ENCODE peak calls at places on chromosomes 3 and 15, in six cellular contexts. P, W, F, E, Q and U are unnamed samples.

GRCh38 chr3:142646020-142646783 is 50.0 kb downstream of the PLS1 start:
- DNase-seq in P (no peak), W (no peak), F (no peak), E (no peak), Q (no peak), U (no peak)

GRCh38 chr3:172177046-172177445 is 137.7 kb downstream of the FNDC3B start:
- DNase-seq in P (no peak), W (peak; percentile 69), F (no peak), E (peak; percentile 76), Q (no peak), U (no peak)

GRCh38 chr3:135966349-135966695 is 794 bp downstream of the PPP2R3A start:
- DNase-seq in P (no peak), W (peak; percentile 53), F (no peak), E (peak; percentile 40), Q (no peak), U (no peak)

GRCh38 chr3:40307176-40307575 is 2.3 kb upstream of the EIF1B start:
- DNase-seq in P (no peak), W (no peak), F (no peak), E (no peak), Q (no peak), U (no peak)

GRCh38 chr3:151156618-151157216 is 46.3 kb downstream of the GPR171 start:
- DNase-seq in P (no peak), W (peak; percentile 68), F (peak; percentile 62), E (peak; percentile 74), Q (peak; percentile 36), U (no peak)

GRCh38 chr3:27526614-27527315 is 42.6 kb upstream of the SLC4A7 start:
- DNase-seq in P (no peak), W (no peak), F (no peak), E (no peak), Q (no peak), U (no peak)

GRCh38 chr3:5275529-5275928 is 88.0 kb downstream of the EDEM1 start:
- DNase-seq in P (no peak), W (no peak), F (no peak), E (peak; percentile 8), Q (no peak), U (peak; percentile 28)

GRCh38 chr3:190574473-190574872 is 60.6 kb downstream of the IL1RAP start:
- DNase-seq in P (no peak), W (no peak), F (no peak), E (peak; percentile 38), Q (no peak), U (no peak)

GRCh38 chr15:51931638-51932037 is 39.9 kb downstream of the LEO1 start:
- DNase-seq in P (no peak), W (no peak), F (no peak), E (no peak), Q (no peak), U (no peak)

GRCh38 chr3:139975592-139976360 is 40.8 kb downstream of the CLSTN2 start:
- DNase-seq in P (peak; percentile 17), W (no peak), F (no peak), E (no peak), Q (no peak), U (no peak)

GRCh38 chr3:49217688-49218470 is 46.5 kb downstream of the KLHDC8B start:
- DNase-seq in P (peak; percentile 33), W (no peak), F (no peak), E (peak; percentile 16), Q (no peak), U (no peak)

GRCh38 chr3:37943126-37943525 is 47.5 kb upstream of the VILL start:
- DNase-seq in P (no peak), W (no peak), F (no peak), E (no peak), Q (no peak), U (no peak)

GRCh38 chr3:175852560-175852959 is 993.4 kb downstream of the NAALADL2 start:
- DNase-seq in P (no peak), W (no peak), F (no peak), E (no peak), Q (no peak), U (no peak)

GRCh38 chr15:57025264-57025939 is 107.0 kb downstream of the TCF12 start:
- DNase-seq in P (no peak), W (peak; percentile 83), F (no peak), E (peak; percentile 66), Q (no peak), U (peak; percentile 14)

GRCh38 chr3:144687862-144688261 is 716.2 kb downstream of the DIPK2A start:
- DNase-seq in P (no peak), W (no peak), F (no peak), E (peak; percentile 3), Q (no peak), U (no peak)

GRCh38 chr3:195245531-195245951 is 25.4 kb downstream of the XXYLT1 start:
- DNase-seq in P (no peak), W (no peak), F (no peak), E (no peak), Q (no peak), U (no peak)

GRCh38 chr15:41865490-41866055 is 26.9 kb downstream of the PLA2G4B start:
- DNase-seq in P (no peak), W (no peak), F (no peak), E (no peak), Q (no peak), U (no peak)

GRCh38 chr15:76335129-76335850 is 1.3 kb upstream of the ISL2 start:
- DNase-seq in P (no peak), W (peak; percentile 26), F (no peak), E (no peak), Q (no peak), U (no peak)

GRCh38 chr3:116316781-116317180 is 128.5 kb downstream of the LSAMP start:
- DNase-seq in P (no peak), W (no peak), F (no peak), E (no peak), Q (no peak), U (no peak)

GRCh38 chr15:66945842-66946241 is 119.6 kb upstream of the SMAD3 start:
- DNase-seq in P (no peak), W (no peak), F (no peak), E (no peak), Q (no peak), U (no peak)

GRCh38 chr3:187567026-187567425 is 103.2 kb downstream of the SST start:
- DNase-seq in P (no peak), W (no peak), F (no peak), E (peak; percentile 50), Q (no peak), U (no peak)

GRCh38 chr3:29153811-29154210 is 127.1 kb upstream of the RBMS3 start:
- DNase-seq in P (no peak), W (no peak), F (no peak), E (peak; percentile 26), Q (no peak), U (no peak)

GRCh38 chr15:88257311-88257901 is 867 bp upstream of the NTRK3 start:
- DNase-seq in P (no peak), W (no peak), F (no peak), E (no peak), Q (no peak), U (no peak)

GRCh38 chr3:170356596-170357175 is 829 bp upstream of the SKIL start:
- DNase-seq in P (peak; percentile 91), W (peak; percentile 85), F (peak; percentile 62), E (peak; percentile 88), Q (no peak), U (peak; percentile 71)

GRCh38 chr3:51500632-51501131 is 867 bp upstream of the DCAF1 start:
- DNase-seq in P (peak; percentile 23), W (no peak), F (no peak), E (no peak), Q (no peak), U (no peak)

GRCh38 chr3:192917508-192918274 is at the start of gene MB21D2:
- DNase-seq in P (peak; percentile 86), W (peak; percentile 79), F (peak; percentile 66), E (peak; percentile 89), Q (no peak), U (no peak)

GRCh38 chr3:192917258-192917507 is 473 bp downstream of the MB21D2 start:
- DNase-seq in P (no peak), W (no peak), F (no peak), E (no peak), Q (no peak), U (no peak)

GRCh38 chr3:192915724-192916123 is 1.9 kb downstream of the MB21D2 start:
- DNase-seq in P (no peak), W (no peak), F (no peak), E (peak; percentile 26), Q (no peak), U (no peak)

GRCh38 chr3:192915306-192915705 is 2.4 kb downstream of the MB21D2 start:
- DNase-seq in P (no peak), W (peak; percentile 55), F (no peak), E (peak; percentile 59), Q (no peak), U (no peak)

GRCh38 chr3:192916455-192917257 is 1.0 kb downstream of the MB21D2 start:
- DNase-seq in P (peak; percentile 80), W (peak; percentile 66), F (peak; percentile 35), E (peak; percentile 70), Q (no peak), U (no peak)
- TF ChIP-seq CTCF in P (no peak), W (no peak), F (no peak), E (no peak), Q (no peak), U (peak; percentile 3)

GRCh38 chr3:166111562-166111961 is 274.3 kb upstream of the BCHE start:
- DNase-seq in P (no peak), W (no peak), F (no peak), E (no peak), Q (no peak), U (no peak)
- TF ChIP-seq CTCF in P (no peak), W (no peak), F (no peak), E (no peak), Q (no peak), U (no peak)

DNA sequence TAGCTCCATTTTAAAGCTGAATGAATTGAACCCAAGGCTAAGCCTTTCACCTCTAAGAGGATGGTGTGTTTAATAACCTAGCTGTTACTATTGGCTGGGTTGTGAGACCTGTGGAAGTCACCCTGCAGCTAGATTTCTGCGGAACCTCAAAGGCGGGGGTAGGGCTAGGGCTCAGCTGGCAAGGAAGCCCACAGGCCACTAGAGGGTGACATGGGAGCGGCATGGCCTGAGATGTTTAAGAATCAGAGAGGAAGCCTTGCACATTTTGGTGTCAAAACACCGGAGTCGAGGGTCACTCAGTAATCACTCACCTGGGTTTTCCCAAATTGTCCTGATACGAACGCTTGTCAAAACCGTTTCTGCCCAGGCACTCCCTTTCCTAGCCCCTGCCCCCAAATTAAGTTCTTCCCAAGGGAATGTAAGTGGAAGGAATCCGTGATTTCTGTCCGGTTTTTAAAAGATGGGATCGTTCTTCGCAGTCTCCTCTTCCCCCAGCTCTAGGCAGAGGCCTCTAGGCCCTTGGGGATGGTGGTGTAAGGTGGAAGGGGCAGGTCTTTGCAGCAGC is 3.8 kb upstream of the ACAD9 start:
- DNase-seq in P (peak; percentile 33), W (peak; percentile 12), F (peak; percentile 42), E (peak; percentile 23), Q (peak; percentile 27), U (no peak)
- TF ChIP-seq CTCF in P (peak; percentile 62), W (peak; percentile 21), F (peak; percentile 31), E (peak; percentile 49), Q (peak; percentile 90), U (peak; percentile 51)

DNA sequence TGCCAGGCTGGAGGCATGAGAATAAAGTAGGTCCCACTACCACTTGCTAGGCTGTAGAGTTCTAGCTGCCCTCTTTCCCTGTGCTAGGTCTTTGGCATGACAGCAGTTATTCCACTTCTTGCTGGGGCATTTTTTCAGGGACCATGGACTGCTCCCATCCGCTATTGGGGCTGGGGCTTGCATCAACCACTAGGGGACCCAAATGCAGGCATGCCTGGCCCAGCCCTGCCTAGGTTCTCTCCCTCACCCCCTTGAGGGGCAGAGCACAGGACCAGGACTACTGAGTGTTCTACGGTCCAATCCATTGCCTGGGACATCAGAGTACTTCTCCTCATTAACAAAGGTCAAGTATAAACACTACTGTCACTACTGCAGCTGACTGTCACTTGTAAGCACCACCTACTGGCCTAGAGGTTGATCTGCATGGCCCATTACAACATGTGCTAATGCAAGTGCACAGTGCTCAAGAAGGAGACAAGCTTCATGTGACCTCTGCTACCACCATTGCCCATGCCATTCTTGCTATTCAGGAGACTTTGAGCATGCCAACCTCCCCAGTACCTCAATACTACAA is 270.5 kb downstream of the MBNL1 start:
- DNase-seq in P (no peak), W (no peak), F (no peak), E (no peak), Q (no peak), U (no peak)
- TF ChIP-seq CTCF in P (peak; percentile 9), W (no peak), F (no peak), E (peak; percentile 1), Q (peak; percentile 16), U (no peak)